ENCODE peak calls at places on chromosomes 1 and 21, in seven cellular contexts. R is suprapubic skin; M is ELF-1; N is renal cortical epithelial cell; O is pancreas; D is effector CD4-positive, alpha-beta T cell; H is CD4-positive, CD25-positive, alpha-beta regulatory T cell. X is an unnamed sample.
A peak's percentile ranks its signal among the peaks of the same experiment; 100 is the strongest.

GRCh38 chr1:27307851-27308598 is 13.9 kb upstream of the TMEM222 start:
- DNase-seq in R (no peak), M (no peak), N (no peak), O (no peak), D (no peak), H (no peak), X (no peak)

GRCh38 chr1:173329747-173330146 is 122.6 kb upstream of the TNFSF4 start:
- DNase-seq in R (no peak), M (no peak), N (no peak), O (no peak), D (no peak), H (no peak), X (peak; percentile 46)

GRCh38 chr21:14911351-14911750 is 153.4 kb downstream of the NRIP1 start:
- DNase-seq in R (no peak), M (peak; percentile 67), N (peak; percentile 59), O (no peak), D (no peak), H (no peak), X (no peak)

GRCh38 chr1:213698092-213698702 is 289.6 kb upstream of the PROX1 start:
- DNase-seq in R (no peak), M (no peak), N (no peak), O (no peak), D (no peak), H (no peak), X (no peak)

GRCh38 chr1:77265180-77265579 is 16.6 kb upstream of the AK5 start:
- DNase-seq in R (no peak), M (no peak), N (no peak), O (no peak), D (no peak), H (no peak), X (no peak)

GRCh38 chr1:10820422-10820821 is 24.0 kb upstream of the CASZ1 start:
- DNase-seq in R (no peak), M (no peak), N (no peak), O (no peak), D (no peak), H (no peak), X (no peak)

GRCh38 chr1:27557596-27558340 is 46.2 kb downstream of the AHDC1 start:
- DNase-seq in R (no peak), M (peak; percentile 67), N (no peak), O (no peak), D (no peak), H (no peak), X (peak; percentile 28)

GRCh38 chr1:45643978-45644377 is 20.1 kb upstream of the CCDC17 start:
- DNase-seq in R (no peak), M (no peak), N (peak; percentile 67), O (no peak), D (no peak), H (no peak), X (no peak)

GRCh38 chr1:91098299-91098901 is 76.6 kb upstream of the ZNF644 start:
- DNase-seq in R (no peak), M (peak; percentile 57), N (no peak), O (no peak), D (no peak), H (no peak), X (no peak)

X was measured in fibroblast of the aortic adventitia.